ENCODE peak calls at places on chromosomes 11 and 22, in ten cellular contexts. R is stomach; Y is body of pancreas; P is uterus; O is CD8-positive, alpha-beta T cell; K is HCT116; J is colonic mucosa; B is neural progenitor cell; U is sigmoid colon; L is CD8-positive, alpha-beta memory T cell. X is an unnamed sample. For H3K9me3, the result is how much of the 10 kb centered on the place peaks cover.

GRCh38 chr11:33606762-33607161 is 93.9 kb downstream of the C11orf91 start:
- DNase-seq in K (no peak), P (no peak), O (no peak), R (no peak), Y (no peak), J (no peak), B (no peak), L (no peak), U (no peak), X (no peak)

GRCh38 chr11:72037554-72038311 is 39.0 kb downstream of the IL18BP start:
- DNase-seq in R (no peak), O (no peak), P (peak), J (no peak), K (no peak), U (no peak), L (peak), B (no peak), Y (no peak), X (no peak)

GRCh38 chr11:63274776-63275175 is 31.4 kb upstream of the SLC22A25 start:
- DNase-seq in Y (no peak), K (peak), O (no peak), U (no peak), R (no peak), J (no peak), L (no peak), B (no peak), P (no peak), X (no peak)

GRCh38 chr11:43567396-43567975 is 113.1 kb upstream of the HSD17B12 start:
- DNase-seq in R (no peak), U (no peak), Y (no peak), J (no peak), B (peak), L (no peak), P (no peak), O (no peak), K (peak), X (no peak)

GRCh38 chr11:45646275-45646970 is 19.0 kb downstream of the CHST1 start:
- DNase-seq in B (peak), K (peak), R (no peak), P (no peak), O (no peak), J (no peak), Y (no peak), L (no peak), U (no peak), X (no peak)

GRCh38 chr11:13997881-13998280 is 35.4 kb downstream of the SPON1 start:
- DNase-seq in B (no peak), R (no peak), P (no peak), K (no peak), O (no peak), L (no peak), U (no peak), J (no peak), Y (no peak), X (no peak)

GRCh38 chr22:17866127-17866526 is 91.9 kb upstream of the BID start:
- DNase-seq in O (no peak), J (no peak), U (no peak), Y (no peak), K (no peak), R (no peak), L (no peak), P (no peak), B (no peak), X (no peak)

GRCh38 chr11:122741613-122742012 is 86.1 kb downstream of the UBASH3B start:
- DNase-seq in L (no peak), U (peak), B (no peak), J (no peak), R (no peak), K (no peak), O (no peak), Y (no peak), P (peak), X (no peak)

GRCh38 chr22:20111045-20111688 is 4.7 kb upstream of the RANBP1 start:
- DNase-seq in R (no peak), L (peak), J (no peak), K (peak), P (no peak), U (no peak), O (no peak), B (peak), Y (no peak), X (no peak)

GRCh38 chr11:8744423-8744822 is 61.8 kb downstream of the RPL27A start:
- DNase-seq in L (no peak), P (no peak), R (no peak), U (no peak), Y (no peak), B (no peak), K (no peak), J (no peak), O (no peak), X (no peak)

GRCh38 chr11:102347526-102348331 is 715 bp downstream of the BIRC2 start:
- DNase-seq in R (no peak), J (peak), Y (peak), K (no peak), U (no peak), L (peak), P (no peak), B (peak), O (no peak), X (no peak)

GRCh38 chr22:35357883-35358621 is 22.8 kb upstream of the HMOX1 start:
- DNase-seq in U (no peak), Y (no peak), P (no peak), B (no peak), L (no peak), K (peak), O (no peak), R (no peak), J (no peak), X (no peak)

GRCh38 chr22:30460147-30460546 is 11.7 kb downstream of the SEC14L3 start:
- DNase-seq in L (no peak), R (peak), Y (peak), K (no peak), O (no peak), U (no peak), B (no peak), J (peak), P (no peak), X (no peak)

GRCh38 chr11:124069429-124070401 is 28.6 kb upstream of the OR10G7 start:
- DNase-seq in O (peak), P (no peak), L (peak), K (peak), J (peak), Y (peak), R (no peak), U (no peak), B (peak), X (no peak)

GRCh38 chr11:60003729-60004128 is 13.3 kb upstream of the OOSP4B start:
- DNase-seq in Y (no peak), J (no peak), K (no peak), P (no peak), L (no peak), B (no peak), R (no peak), U (no peak), O (no peak), X (no peak)

GRCh38 chr11:36638586-36638985 is 40.5 kb upstream of the RAG2 start:
- DNase-seq in Y (no peak), J (no peak), K (no peak), P (no peak), O (no peak), U (no peak), L (no peak), R (no peak), B (no peak), X (no peak)

GRCh38 chr11:123122341-123122740 is 60.4 kb upstream of the HSPA8 start:
- DNase-seq in B (no peak), J (no peak), Y (peak), O (no peak), U (peak), L (no peak), R (no peak), K (no peak), P (peak), X (no peak)

DNA sequence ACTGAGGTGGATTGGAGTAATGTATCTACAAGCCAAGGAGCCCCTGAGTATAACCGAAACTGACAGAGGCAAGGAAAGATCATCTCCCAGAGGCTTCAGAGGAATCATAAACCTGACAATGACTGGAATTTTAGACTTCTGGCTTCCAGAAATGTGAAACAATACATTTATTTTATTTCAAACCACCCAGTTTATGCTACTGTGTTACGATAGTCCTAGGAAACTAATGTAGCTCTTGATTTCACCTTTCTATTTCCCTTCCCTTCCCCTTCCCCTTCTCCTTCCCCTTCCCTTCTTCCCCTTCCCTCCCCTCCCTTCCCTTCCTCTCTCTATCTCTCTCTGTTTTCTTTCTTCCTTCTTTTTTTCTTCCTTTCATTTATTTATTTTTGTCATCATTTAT is 1775.3 kb downstream of the LRRC4C start:
- DNase-seq in J (no peak), P (no peak), R (no peak), K (no peak), Y (no peak), L (no peak), U (no peak), B (no peak), O (no peak), X (no peak)
- H3K9me3 ChIP-seq in J (under half), P (under half), R (under half), K (under half), Y (under half), L (under half), U (under half), B (under half), O (under half), X (under half)

GRCh38 chr22:49887074-49887471 is 31.2 kb downstream of the ALG12 start:
- DNase-seq in B (no peak), P (no peak), K (no peak), U (no peak), R (no peak), O (no peak), L (no peak), Y (no peak), J (no peak), X (no peak)

GRCh38 chr22:49885881-49886280 is 32.2 kb downstream of the ZBED4 start:
- DNase-seq in K (no peak), J (no peak), U (no peak), O (no peak), L (no peak), R (no peak), Y (no peak), B (no peak), P (no peak), X (no peak)

GRCh38 chr22:49885281-49885680 is 31.6 kb downstream of the ZBED4 start:
- DNase-seq in Y (no peak), B (no peak), O (no peak), P (no peak), U (no peak), K (no peak), J (no peak), L (no peak), R (no peak), X (no peak)

GRCh38 chr22:49887716-49888115 is 30.5 kb downstream of the ALG12 start:
- DNase-seq in Y (no peak), O (no peak), J (no peak), K (no peak), B (no peak), P (no peak), L (no peak), R (no peak), U (no peak), X (no peak)

GRCh38 chr22:49886346-49887073 is 31.7 kb downstream of the ALG12 start:
- DNase-seq in K (no peak), Y (no peak), U (no peak), J (no peak), R (no peak), O (no peak), P (no peak), L (no peak), B (no peak), X (no peak)
- H3K9me3 ChIP-seq in K (under half), Y (under half), U (under half), J (under half), R (under half), O (under half), P (under half), L (under half), B (under half), X (under half)

DNA sequence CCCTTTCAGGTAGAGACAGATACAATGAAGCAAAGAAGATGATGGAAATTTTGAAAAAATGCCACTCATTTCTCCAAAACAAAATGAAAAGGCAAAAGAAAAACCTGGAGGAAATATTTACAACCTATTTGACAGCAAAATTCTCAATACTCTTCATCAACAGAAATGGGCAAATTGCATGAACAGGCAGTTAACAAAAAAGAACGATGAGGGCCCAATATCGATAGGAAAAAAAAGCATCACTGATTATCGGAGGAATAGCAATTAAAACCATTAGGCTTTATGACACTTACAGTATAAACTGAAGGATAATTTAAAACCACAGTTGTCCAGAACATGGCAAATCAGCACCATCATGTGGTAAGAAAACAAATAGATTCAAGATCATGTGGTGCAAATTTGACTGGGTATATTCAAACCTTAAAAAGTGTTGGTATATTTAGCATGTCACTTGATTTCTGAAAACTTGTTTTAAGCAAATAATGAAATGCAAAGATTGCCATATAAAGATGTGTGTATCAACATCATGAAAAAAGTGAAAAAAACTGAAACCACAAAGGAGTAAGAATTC is 222.9 kb downstream of the BRD1 start:
- DNase-seq in Y (no peak), K (no peak), U (no peak), B (no peak), O (no peak), J (no peak), L (no peak), P (no peak), R (no peak), X (no peak)
- H3K9me3 ChIP-seq in Y (under half), K (under half), U (under half), B (under half), O (under half), J (under half), L (under half), P (under half), R (under half), X (under half)

GRCh38 chr11:94658386-94658785 is 91.2 kb downstream of the PIWIL4 start:
- DNase-seq in U (no peak), K (no peak), B (no peak), J (no peak), Y (peak), O (no peak), R (no peak), L (no peak), P (no peak), X (no peak)
- H3K9me3 ChIP-seq in U (under half), K (under half), B (under half), J (under half), Y (under half), O (under half), R (under half), L (under half), P (under half), X (under half)

X was measured in T-helper 17 cell.